ENCODE peak calls at places on chromosomes 6 and 20, in nine cellular contexts. One of them, this sample, is unnamed.
A peak's percentile ranks its signal among the peaks of the same experiment; 100 is the strongest.

GRCh38 chr6:25404094-25404493 is 124.9 kb downstream of the CARMIL1 start:
- DNase-seq in T-helper 17 cell: no peak
- DNase-seq in astrocyte of the spinal cord: no peak
- DNase-seq in stimulated activated CD4-positive, alpha-beta T cell treated with anti-CD3 and anti-CD28 coated beads, Interleukin-12 subunit alpha, Interleukin-12 subunit beta, amount 100 ng/mL, for 24 hours: no peak
- DNase-seq in PC-3: no peak
- DNase-seq in left ventricle myocardium inferior: no peak
- DNase-seq in stimulated activated CD8-positive, alpha-beta memory T cell treated with anti-CD3 and anti-CD28 coated beads, Interleukin-4, amount 100 ng/mL, for 24 hours: no peak
- DNase-seq in NCI-H1694 treated with DMSO at 0.1 percent for 48 hours: no peak
- DNase-seq in NT2/D1: no peak
- DNase-seq in this sample: no peak

GRCh38 chr6:23591761-23592160 is 534.3 kb upstream of the NRSN1 start:
- DNase-seq in T-helper 17 cell: no peak
- DNase-seq in astrocyte of the spinal cord: no peak
- DNase-seq in stimulated activated CD4-positive, alpha-beta T cell treated with anti-CD3 and anti-CD28 coated beads, Interleukin-12 subunit alpha, Interleukin-12 subunit beta, amount 100 ng/mL, for 24 hours: no peak
- DNase-seq in PC-3: no peak
- DNase-seq in left ventricle myocardium inferior: no peak
- DNase-seq in stimulated activated CD8-positive, alpha-beta memory T cell treated with anti-CD3 and anti-CD28 coated beads, Interleukin-4, amount 100 ng/mL, for 24 hours: no peak
- DNase-seq in NCI-H1694 treated with DMSO at 0.1 percent for 48 hours: no peak
- DNase-seq in NT2/D1: no peak
- DNase-seq in this sample: no peak

GRCh38 chr20:38748863-38749153 is 548 bp downstream of the ACTR5 start:
- DNase-seq in T-helper 17 cell: no peak
- DNase-seq in astrocyte of the spinal cord: no peak
- DNase-seq in stimulated activated CD4-positive, alpha-beta T cell treated with anti-CD3 and anti-CD28 coated beads, Interleukin-12 subunit alpha, Interleukin-12 subunit beta, amount 100 ng/mL, for 24 hours: peak; percentile 33
- DNase-seq in PC-3: peak; percentile 61
- DNase-seq in left ventricle myocardium inferior: no peak
- DNase-seq in stimulated activated CD8-positive, alpha-beta memory T cell treated with anti-CD3 and anti-CD28 coated beads, Interleukin-4, amount 100 ng/mL, for 24 hours: peak; percentile 32
- DNase-seq in NCI-H1694 treated with DMSO at 0.1 percent for 48 hours: no peak
- DNase-seq in NT2/D1: no peak
- DNase-seq in this sample: no peak

GRCh38 chr20:17749979-17750721 is 50.4 kb downstream of the BANF2 start:
- DNase-seq in T-helper 17 cell: no peak
- DNase-seq in astrocyte of the spinal cord: peak; percentile 26
- DNase-seq in stimulated activated CD4-positive, alpha-beta T cell treated with anti-CD3 and anti-CD28 coated beads, Interleukin-12 subunit alpha, Interleukin-12 subunit beta, amount 100 ng/mL, for 24 hours: no peak
- DNase-seq in PC-3: peak; percentile 26
- DNase-seq in left ventricle myocardium inferior: peak; percentile 73
- DNase-seq in stimulated activated CD8-positive, alpha-beta memory T cell treated with anti-CD3 and anti-CD28 coated beads, Interleukin-4, amount 100 ng/mL, for 24 hours: no peak
- DNase-seq in NCI-H1694 treated with DMSO at 0.1 percent for 48 hours: no peak
- DNase-seq in NT2/D1: no peak
- DNase-seq in this sample: peak; percentile 80

GRCh38 chr20:31845300-31845863 is at the start of gene FOXS1:
- DNase-seq in T-helper 17 cell: no peak
- DNase-seq in astrocyte of the spinal cord: peak; percentile 36
- DNase-seq in stimulated activated CD4-positive, alpha-beta T cell treated with anti-CD3 and anti-CD28 coated beads, Interleukin-12 subunit alpha, Interleukin-12 subunit beta, amount 100 ng/mL, for 24 hours: no peak
- DNase-seq in PC-3: no peak
- DNase-seq in left ventricle myocardium inferior: peak; percentile 60
- DNase-seq in stimulated activated CD8-positive, alpha-beta memory T cell treated with anti-CD3 and anti-CD28 coated beads, Interleukin-4, amount 100 ng/mL, for 24 hours: no peak
- DNase-seq in NCI-H1694 treated with DMSO at 0.1 percent for 48 hours: no peak
- DNase-seq in NT2/D1: no peak
- DNase-seq in this sample: no peak

GRCh38 chr6:37168809-37169457 is 1.0 kb upstream of the PIM1 start:
- DNase-seq in T-helper 17 cell: no peak
- DNase-seq in astrocyte of the spinal cord: no peak
- DNase-seq in stimulated activated CD4-positive, alpha-beta T cell treated with anti-CD3 and anti-CD28 coated beads, Interleukin-12 subunit alpha, Interleukin-12 subunit beta, amount 100 ng/mL, for 24 hours: no peak
- DNase-seq in PC-3: peak; percentile 50
- DNase-seq in left ventricle myocardium inferior: no peak
- DNase-seq in stimulated activated CD8-positive, alpha-beta memory T cell treated with anti-CD3 and anti-CD28 coated beads, Interleukin-4, amount 100 ng/mL, for 24 hours: no peak
- DNase-seq in NCI-H1694 treated with DMSO at 0.1 percent for 48 hours: peak; percentile 44
- DNase-seq in NT2/D1: no peak
- DNase-seq in this sample: no peak

GRCh38 chr6:79570129-79570801 is 33.0 kb upstream of the LCA5 start:
- DNase-seq in T-helper 17 cell: no peak
- DNase-seq in astrocyte of the spinal cord: peak; percentile 54
- DNase-seq in stimulated activated CD4-positive, alpha-beta T cell treated with anti-CD3 and anti-CD28 coated beads, Interleukin-12 subunit alpha, Interleukin-12 subunit beta, amount 100 ng/mL, for 24 hours: no peak
- DNase-seq in PC-3: peak; percentile 76
- DNase-seq in left ventricle myocardium inferior: no peak
- DNase-seq in stimulated activated CD8-positive, alpha-beta memory T cell treated with anti-CD3 and anti-CD28 coated beads, Interleukin-4, amount 100 ng/mL, for 24 hours: no peak
- DNase-seq in NCI-H1694 treated with DMSO at 0.1 percent for 48 hours: peak; percentile 49
- DNase-seq in NT2/D1: no peak
- DNase-seq in this sample: no peak

GRCh38 chr6:125802943-125803377 is 12.2 kb downstream of the NCOA7 start:
- DNase-seq in T-helper 17 cell: no peak
- DNase-seq in astrocyte of the spinal cord: peak; percentile 67
- DNase-seq in stimulated activated CD4-positive, alpha-beta T cell treated with anti-CD3 and anti-CD28 coated beads, Interleukin-12 subunit alpha, Interleukin-12 subunit beta, amount 100 ng/mL, for 24 hours: no peak
- DNase-seq in PC-3: peak; percentile 17
- DNase-seq in left ventricle myocardium inferior: no peak
- DNase-seq in stimulated activated CD8-positive, alpha-beta memory T cell treated with anti-CD3 and anti-CD28 coated beads, Interleukin-4, amount 100 ng/mL, for 24 hours: no peak
- DNase-seq in NCI-H1694 treated with DMSO at 0.1 percent for 48 hours: no peak
- DNase-seq in NT2/D1: no peak
- DNase-seq in this sample: no peak

GRCh38 chr20:38747495-38748096 is 664 bp upstream of the ACTR5 start:
- DNase-seq in T-helper 17 cell: no peak
- DNase-seq in astrocyte of the spinal cord: no peak
- DNase-seq in stimulated activated CD4-positive, alpha-beta T cell treated with anti-CD3 and anti-CD28 coated beads, Interleukin-12 subunit alpha, Interleukin-12 subunit beta, amount 100 ng/mL, for 24 hours: no peak
- DNase-seq in PC-3: peak; percentile 89
- DNase-seq in left ventricle myocardium inferior: no peak
- DNase-seq in stimulated activated CD8-positive, alpha-beta memory T cell treated with anti-CD3 and anti-CD28 coated beads, Interleukin-4, amount 100 ng/mL, for 24 hours: no peak
- DNase-seq in NCI-H1694 treated with DMSO at 0.1 percent for 48 hours: no peak
- DNase-seq in NT2/D1: no peak
- DNase-seq in this sample: no peak

GRCh38 chr20:62933966-62934365 is 4.0 kb upstream of the GID8 start:
- DNase-seq in T-helper 17 cell: no peak
- DNase-seq in astrocyte of the spinal cord: no peak
- DNase-seq in stimulated activated CD4-positive, alpha-beta T cell treated with anti-CD3 and anti-CD28 coated beads, Interleukin-12 subunit alpha, Interleukin-12 subunit beta, amount 100 ng/mL, for 24 hours: no peak
- DNase-seq in PC-3: no peak
- DNase-seq in left ventricle myocardium inferior: no peak
- DNase-seq in stimulated activated CD8-positive, alpha-beta memory T cell treated with anti-CD3 and anti-CD28 coated beads, Interleukin-4, amount 100 ng/mL, for 24 hours: no peak
- DNase-seq in NCI-H1694 treated with DMSO at 0.1 percent for 48 hours: no peak
- DNase-seq in NT2/D1: no peak
- DNase-seq in this sample: no peak

GRCh38 chr6:157066781-157067491 is 256.4 kb downstream of the TMEM242 start:
- DNase-seq in T-helper 17 cell: no peak
- DNase-seq in astrocyte of the spinal cord: no peak
- DNase-seq in stimulated activated CD4-positive, alpha-beta T cell treated with anti-CD3 and anti-CD28 coated beads, Interleukin-12 subunit alpha, Interleukin-12 subunit beta, amount 100 ng/mL, for 24 hours: no peak
- DNase-seq in PC-3: peak; percentile 12
- DNase-seq in left ventricle myocardium inferior: no peak
- DNase-seq in stimulated activated CD8-positive, alpha-beta memory T cell treated with anti-CD3 and anti-CD28 coated beads, Interleukin-4, amount 100 ng/mL, for 24 hours: no peak
- DNase-seq in NCI-H1694 treated with DMSO at 0.1 percent for 48 hours: no peak
- DNase-seq in NT2/D1: no peak
- DNase-seq in this sample: no peak